ENCODE peak calls at places on chromosome 21, in eight cellular contexts. G is tibial nerve; Z is adipocyte; U is left ventricle myocardium inferior; M is T-helper 9 cell; H is CD8-positive, alpha-beta memory T cell; E is activated T-cell treated with anti-CD3 and anti-CD28 coated beads for 24 hours; J is HT1080. K is an unnamed sample.

GRCh38 chr21:37240978-37241377 is 26.2 kb downstream of the VPS26C start:
- DNase-seq in E (no peak), G (no peak), H (no peak), Z (no peak), J (no peak), U (no peak), M (no peak), K (no peak)

GRCh38 chr21:41403331-41403730 is 22.7 kb upstream of the MX1 start:
- DNase-seq in H (no peak), E (no peak), M (no peak), Z (no peak), G (no peak), J (no peak), U (no peak), K (no peak)

GRCh38 chr21:34537838-34538237 is 25.8 kb upstream of the KCNE1 start:
- DNase-seq in H (no peak), U (no peak), Z (no peak), M (no peak), E (no peak), J (no peak), G (no peak), K (no peak)

GRCh38 chr21:33518899-33519298 is 23.0 kb downstream of the GART start:
- DNase-seq in Z (no peak), E (no peak), U (no peak), H (no peak), J (no peak), G (no peak), M (no peak), K (no peak)

GRCh38 chr21:45224189-45224938 is 63.3 kb downstream of the POFUT2 start:
- DNase-seq in H (peak), G (no peak), M (peak), Z (no peak), U (no peak), J (no peak), E (peak), K (peak)

GRCh38 chr21:44870748-44871495 is 2.6 kb downstream of the PTTG1IP start:
- DNase-seq in E (no peak), U (peak), J (peak), H (no peak), G (no peak), Z (no peak), M (no peak), K (peak)

GRCh38 chr21:32073593-32073992 is 200.8 kb downstream of the HUNK start:
- DNase-seq in M (no peak), U (no peak), H (no peak), E (no peak), Z (no peak), G (no peak), J (no peak), K (no peak)

GRCh38 chr21:36419996-36420395 is 34.8 kb downstream of the CHAF1B start:
- DNase-seq in E (peak), H (peak), G (peak), U (peak), Z (peak), M (no peak), J (peak), K (peak)

GRCh38 chr21:44671911-44672310 is 5.2 kb upstream of the KRTAP12-2 start:
- DNase-seq in M (no peak), H (no peak), G (no peak), U (no peak), Z (no peak), E (no peak), J (no peak), K (no peak)

GRCh38 chr21:17598437-17598836 is 14.3 kb downstream of the BTG3 start:
- DNase-seq in U (no peak), H (no peak), J (no peak), Z (no peak), G (no peak), M (no peak), E (no peak), K (no peak)

GRCh38 chr21:33268736-33269441 is 2.7 kb downstream of the IL10RB start:
- DNase-seq in E (no peak), U (no peak), G (no peak), M (peak), H (no peak), J (no peak), Z (no peak), K (peak)

K was measured in CD8-positive, alpha-beta T cell.